ENCODE peak calls at places on chromosomes 3 and 15, in seven cellular contexts. I is tibial artery, U is coronary artery, R is kidney, M is tibial nerve, F is uterus, H is GM23248. A is an unnamed sample.

GRCh38 chr3:24315991-24316390 is 178.7 kb downstream of the THRB start:
- DNase-seq in I (no peak), U (no peak), R (no peak), M (no peak), F (no peak), H (peak), A (peak)

GRCh38 chr15:68389936-68390790 is 41.8 kb downstream of the ITGA11 start:
- DNase-seq in I (peak), U (peak), R (no peak), M (no peak), F (peak), H (peak), A (peak)

GRCh38 chr15:89105147-89105546 is 16.9 kb downstream of the ABHD2 start:
- DNase-seq in I (no peak), U (no peak), R (no peak), M (no peak), F (no peak), H (peak), A (peak)

GRCh38 chr3:178263236-178263916 is 272.9 kb upstream of the KCNMB2 start:
- DNase-seq in I (no peak), U (no peak), R (no peak), M (no peak), F (no peak), H (no peak), A (peak)

GRCh38 chr3:132262305-132262704 is 54.9 kb upstream of the ACP3 start:
- DNase-seq in I (no peak), U (no peak), R (no peak), M (no peak), F (no peak), H (no peak), A (no peak)

GRCh38 chr15:74680461-74680860 is 15.4 kb downstream of the EDC3 start:
- DNase-seq in I (no peak), U (no peak), R (no peak), M (no peak), F (no peak), H (no peak), A (peak)

GRCh38 chr3:13073042-13073906 is at the start of gene IQSEC1:
- DNase-seq in I (peak), U (no peak), R (peak), M (no peak), F (peak), H (peak), A (peak)

GRCh38 chr15:90913398-90913944 is 10.4 kb downstream of the MAN2A2 start:
- DNase-seq in I (no peak), U (no peak), R (peak), M (no peak), F (no peak), H (no peak), A (no peak)

GRCh38 chr15:62392411-62392810 is 227.3 kb upstream of the C2CD4B start:
- DNase-seq in I (no peak), U (no peak), R (no peak), M (no peak), F (no peak), H (peak), A (peak)

GRCh38 chr3:173065543-173065970 is 75.5 kb downstream of the SPATA16 start:
- DNase-seq in I (no peak), U (no peak), R (no peak), M (no peak), F (no peak), H (peak), A (peak)

GRCh38 chr15:71572452-71573053 is 237.8 kb upstream of the NR2E3 start:
- DNase-seq in I (no peak), U (no peak), R (no peak), M (no peak), F (no peak), H (peak), A (peak)

GRCh38 chr15:96273317-96274086 is 57.0 kb upstream of the NR2F2 start:
- DNase-seq in I (no peak), U (no peak), R (no peak), M (no peak), F (no peak), H (peak), A (peak)

GRCh38 chr3:44184319-44184953 is 57.2 kb upstream of the TOPAZ1 start:
- DNase-seq in I (no peak), U (no peak), R (no peak), M (no peak), F (no peak), H (peak), A (no peak)

GRCh38 chr15:57557267-57557666 is 34.4 kb upstream of the MYZAP start:
- DNase-seq in I (no peak), U (no peak), R (no peak), M (no peak), F (no peak), H (no peak), A (no peak)

GRCh38 chr15:94576889-94577533 is 345.6 kb downstream of the MCTP2 start:
- DNase-seq in I (no peak), U (no peak), R (no peak), M (no peak), F (no peak), H (peak), A (peak)

GRCh38 chr3:169984287-169984686 is 17.7 kb downstream of the SEC62 start:
- DNase-seq in I (no peak), U (no peak), R (no peak), M (no peak), F (no peak), H (no peak), A (no peak)

GRCh38 chr3:189914799-189915198 is 205.9 kb downstream of the P3H2 start:
- DNase-seq in I (no peak), U (no peak), R (no peak), M (no peak), F (no peak), H (peak), A (peak)

DNA sequence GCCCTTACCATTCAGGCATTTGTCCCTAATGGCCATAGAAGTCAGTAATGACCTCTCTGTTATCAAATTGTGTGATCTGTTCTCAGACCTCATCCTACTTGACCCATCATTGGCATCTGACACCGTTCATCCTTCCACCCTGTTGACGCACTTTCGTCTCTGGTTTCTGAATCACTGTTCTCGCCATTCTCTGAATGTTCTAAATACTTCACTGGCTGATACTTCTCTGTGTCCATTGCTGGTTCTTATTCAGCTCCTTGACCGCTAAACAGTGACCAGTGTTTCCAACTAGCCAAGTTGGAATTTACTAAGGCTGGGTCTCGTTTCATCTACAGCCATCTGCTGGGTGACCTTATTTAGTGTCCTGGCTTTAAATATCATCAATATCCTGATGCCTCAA is 2.2 kb downstream of the ACAD9 start:
- DNase-seq in I (no peak), U (no peak), R (no peak), M (no peak), F (no peak), H (no peak), A (no peak)
- H3K4me3 ChIP-seq in I (no peak), U (no peak), R (no peak), M (no peak), F (no peak), H (no peak), A (no peak)

DNA sequence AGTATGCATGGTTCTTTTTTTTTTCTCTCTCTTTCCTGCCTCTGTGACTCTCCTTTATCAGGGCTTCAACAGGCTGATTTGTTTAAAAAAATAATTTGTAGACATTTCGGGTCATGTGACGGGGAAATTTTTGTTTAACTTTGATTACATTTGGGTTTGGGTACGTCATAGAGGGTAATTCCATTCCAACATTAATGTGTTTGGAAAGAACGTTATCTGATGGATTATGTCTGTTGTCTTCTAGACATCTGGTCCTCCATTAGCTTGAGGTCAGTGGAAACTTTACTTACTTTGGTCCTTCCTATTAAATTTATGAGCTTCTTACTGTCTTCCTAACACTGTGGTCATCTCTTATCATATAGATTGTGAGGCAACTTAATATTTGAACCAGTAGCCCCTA is 80.9 kb downstream of the STT3B start:
- DNase-seq in I (no peak), U (no peak), R (no peak), M (no peak), F (no peak), H (no peak), A (no peak)
- H3K4me3 ChIP-seq in I (no peak), U (no peak), R (no peak), M (no peak), F (no peak), H (no peak), A (no peak)

DNA sequence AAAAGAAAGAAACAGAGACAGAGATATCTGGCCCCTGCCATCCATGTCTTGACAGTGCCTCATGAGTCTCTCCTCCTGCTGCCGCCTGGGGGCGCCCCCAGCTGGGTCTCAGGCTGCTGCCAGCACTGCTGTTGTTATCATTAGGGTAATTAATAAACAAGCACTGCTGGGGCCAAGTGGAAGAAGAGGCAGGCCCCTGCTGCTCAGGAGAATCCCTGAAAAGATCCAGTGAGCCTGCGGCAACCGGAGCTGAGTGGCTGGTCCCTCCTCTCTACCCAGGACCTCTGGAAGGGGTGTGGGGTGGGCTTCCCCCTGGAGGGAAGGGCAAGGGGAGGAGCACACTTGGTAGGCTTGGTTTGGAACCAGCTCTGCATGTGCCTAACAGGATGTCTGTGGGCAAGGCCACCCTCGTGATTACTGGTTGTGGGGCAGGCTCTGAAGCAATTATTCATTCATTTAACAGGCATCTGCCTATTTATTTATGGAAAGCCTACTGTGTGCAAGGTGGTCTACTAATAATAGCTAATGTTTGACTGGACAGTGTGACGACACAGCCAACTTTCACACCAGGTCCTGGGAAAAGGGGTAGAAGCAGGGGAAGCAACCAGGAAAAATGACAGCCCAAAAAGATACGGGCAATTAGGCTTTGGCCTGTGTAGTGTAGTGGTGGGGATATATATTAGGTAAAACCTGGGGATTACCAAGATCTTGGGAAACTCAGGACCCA is 1.2 kb upstream of the TYRO3 start:
- DNase-seq in I (no peak), U (no peak), R (peak), M (peak), F (peak), H (peak), A (peak)
- H3K4me3 ChIP-seq in I (peak), U (peak), R (peak), M (peak), F (peak), H (peak), A (peak)

GRCh38 chr3:134375542-134376384 is 1.5 kb upstream of the AMOTL2 start:
- DNase-seq in I (peak), U (peak), R (peak), M (no peak), F (no peak), H (no peak), A (no peak)
- H3K4me3 ChIP-seq in I (no peak), U (no peak), R (peak), M (no peak), F (no peak), H (no peak), A (no peak)

GRCh38 chr15:76994496-76994895 is 430 bp upstream of the PSTPIP1 start:
- DNase-seq in I (no peak), U (no peak), R (peak), M (no peak), F (no peak), H (no peak), A (no peak)
- H3K4me3 ChIP-seq in I (no peak), U (peak), R (no peak), M (no peak), F (no peak), H (no peak), A (no peak)

GRCh38 chr3:112059497-112059896 is 25.0 kb downstream of the TMPRSS7 start:
- DNase-seq in I (no peak), U (no peak), R (no peak), M (no peak), F (no peak), H (no peak), A (no peak)

GRCh38 chr3:112061152-112061551 is 25.0 kb upstream of the C3orf52 start:
- DNase-seq in I (no peak), U (no peak), R (no peak), M (no peak), F (no peak), H (peak), A (peak)

GRCh38 chr3:112053229-112053628 is 18.7 kb downstream of the TMPRSS7 start:
- DNase-seq in I (no peak), U (no peak), R (no peak), M (no peak), F (no peak), H (no peak), A (no peak)

DNA sequence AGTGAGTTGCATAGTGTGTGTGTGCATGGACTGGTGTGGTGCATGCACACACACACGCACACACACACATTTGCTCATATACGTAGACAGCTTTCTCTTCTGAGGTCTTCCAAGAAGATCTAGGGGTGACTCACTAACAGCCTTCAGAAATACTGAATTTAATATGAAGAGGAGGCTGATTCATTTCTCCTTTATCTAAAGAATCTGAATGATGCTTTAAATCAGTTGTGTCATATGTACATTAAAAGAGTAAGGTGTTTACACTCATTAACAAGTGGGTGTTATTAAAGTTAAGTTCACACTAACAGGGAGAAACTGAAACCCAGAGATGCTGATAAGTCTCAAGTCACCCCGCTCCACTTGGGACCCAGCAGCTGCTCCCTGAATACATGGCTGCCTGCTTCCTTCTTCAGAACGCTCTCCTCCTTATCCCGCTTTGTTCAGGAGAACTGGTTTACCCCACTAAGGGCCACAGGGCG is 22.0 kb downstream of the TMPRSS7 start:
- DNase-seq in I (no peak), U (no peak), R (no peak), M (no peak), F (no peak), H (peak), A (peak)
- H3K4me3 ChIP-seq in I (no peak), U (no peak), R (no peak), M (no peak), F (no peak), H (no peak), A (no peak)